ENCODE peak calls at places on chromosomes 3 and 15, in six cellular contexts. X is neural progenitor cell, E is PC-3, F is GM23338, M is SK-N-SH, H is MM.1S. G is an unnamed sample. For H3F3A, the result is how much of the 10 kb centered on the place peaks cover.

GRCh38 chr3:14262212-14262611 is 83.6 kb downstream of the LSM3 start:
- DNase-seq in H (no peak), M (no peak), F (no peak), E (no peak), X (no peak), G (no peak)

GRCh38 chr3:173395073-173395411 is 2.5 kb upstream of the NLGN1 start:
- DNase-seq in E (peak), H (no peak), M (no peak), F (no peak), X (no peak), G (no peak)

GRCh38 chr3:194351080-194351672 is at the start of gene CPN2:
- DNase-seq in M (no peak), E (no peak), H (no peak), F (no peak), X (no peak), G (no peak)

GRCh38 chr15:32873292-32874114 is 155.7 kb downstream of the GREM1 start:
- DNase-seq in H (no peak), M (no peak), F (no peak), E (peak), X (no peak), G (peak)

GRCh38 chr3:89306535-89306934 is 199.1 kb downstream of the EPHA3 start:
- DNase-seq in F (no peak), X (no peak), M (no peak), H (no peak), E (no peak), G (no peak)

GRCh38 chr15:31372635-31373091 is 46.0 kb downstream of the KLF13 start:
- DNase-seq in H (no peak), F (peak), E (peak), X (peak), M (peak), G (peak)

GRCh38 chr3:164791263-164791662 is 287.0 kb downstream of the SI start:
- DNase-seq in F (no peak), M (no peak), X (no peak), H (no peak), E (peak), G (no peak)

GRCh38 chr3:67937498-67938118 is 283.2 kb upstream of the SUCLG2 start:
- DNase-seq in M (no peak), H (no peak), E (peak), F (no peak), X (no peak), G (no peak)

GRCh38 chr3:157112536-157112935 is 47.4 kb downstream of the CCNL1 start:
- DNase-seq in H (no peak), X (no peak), M (no peak), F (no peak), E (no peak), G (no peak)

GRCh38 chr3:168865022-168865551 is 769.4 kb upstream of the GOLIM4 start:
- DNase-seq in M (peak), F (peak), X (peak), E (peak), H (peak), G (peak)

GRCh38 chr3:170802164-170803151 is 67.5 kb downstream of the RPL22L1 start:
- DNase-seq in M (no peak), X (no peak), F (no peak), E (peak), H (no peak), G (peak)

GRCh38 chr3:21028412-21028811 is 722.6 kb downstream of the ZNF385D start:
- DNase-seq in F (no peak), H (no peak), M (no peak), E (no peak), X (no peak), G (no peak)

GRCh38 chr15:89387140-89387903 is 52.7 kb upstream of the POLG start:
- DNase-seq in E (no peak), M (no peak), F (no peak), X (no peak), H (no peak), G (no peak)

GRCh38 chr3:174936590-174936989 is 77.5 kb downstream of the NAALADL2 start:
- DNase-seq in H (no peak), M (no peak), F (no peak), X (no peak), E (peak), G (no peak)

GRCh38 chr3:70249509-70250160 is 62.8 kb downstream of the MDFIC2 start:
- DNase-seq in H (no peak), F (no peak), M (no peak), E (peak), X (no peak), G (peak)

GRCh38 chr3:30300844-30301243 is 305.6 kb upstream of the TGFBR2 start:
- DNase-seq in M (no peak), F (no peak), X (peak), H (no peak), E (no peak), G (no peak)

GRCh38 chr3:72728958-72729467 is 119.2 kb downstream of the SHQ1 start:
- DNase-seq in E (peak), F (peak), H (no peak), M (peak), X (no peak), G (no peak)

GRCh38 chr3:25870452-25870851 is 80.6 kb downstream of the OXSM start:
- DNase-seq in H (no peak), X (no peak), F (no peak), M (no peak), E (no peak), G (peak)

GRCh38 chr15:65305144-65305758 is 774 bp downstream of the RNU5B-1 start:
- DNase-seq in M (peak), F (no peak), H (no peak), E (no peak), X (no peak), G (no peak)

GRCh38 chr15:80780416-80781221 is 1.4 kb downstream of the CEMIP start:
- DNase-seq in H (no peak), X (peak), M (peak), E (peak), F (peak), G (peak)

GRCh38 chr3:170542704-170543103 is 43.2 kb downstream of the SLC7A14 start:
- DNase-seq in E (peak), F (no peak), M (no peak), H (no peak), X (no peak), G (peak)

DNA sequence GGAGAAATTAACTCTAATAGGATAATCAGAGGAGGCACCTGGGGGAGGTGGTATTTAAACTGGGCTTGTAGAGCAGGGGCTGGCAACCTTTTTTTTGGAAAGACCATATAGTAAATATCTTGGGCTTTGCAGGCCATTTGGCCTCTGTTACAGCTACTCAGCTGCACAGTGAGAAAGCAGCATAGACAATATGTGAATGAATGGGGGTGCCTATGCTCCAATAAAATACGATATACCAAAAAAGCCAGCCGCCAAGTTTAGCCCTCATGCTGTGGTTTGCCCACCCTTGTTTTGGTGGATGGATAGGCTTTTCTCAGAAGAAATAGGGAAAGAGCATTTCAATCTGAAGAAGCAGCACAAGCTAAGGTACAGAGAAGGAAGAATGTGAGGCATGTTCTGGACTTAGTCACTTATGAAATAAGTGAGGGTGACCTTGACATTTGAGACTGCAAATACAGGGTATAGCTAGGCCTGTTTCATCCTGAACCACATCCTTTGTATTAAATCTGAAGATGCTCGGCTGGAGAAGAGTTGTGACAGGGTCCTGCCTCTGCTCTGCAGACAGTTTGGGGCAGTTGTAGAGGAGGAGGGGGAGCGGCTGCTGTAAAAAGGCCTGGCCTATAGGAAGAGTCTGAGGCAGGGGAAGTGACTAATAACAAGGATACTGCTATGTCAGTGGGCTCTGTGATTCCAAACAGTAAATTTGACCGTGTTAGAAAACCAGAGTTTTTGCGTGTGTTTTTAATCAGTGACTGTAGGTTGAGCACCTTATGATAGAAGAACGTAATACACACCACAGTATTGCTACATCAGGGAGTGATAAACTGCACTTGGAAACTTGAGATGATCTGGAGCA is 130.9 kb upstream of the NR2E3 start:
- DNase-seq in X (no peak), M (no peak), F (peak), H (no peak), E (peak), G (peak)
- TF ChIP-seq EZH2phosphoT487 in X (no peak), M (no peak), F (no peak), H (no peak), E (no peak), G (no peak)

GRCh38 chr3:187077537-187077936 is 61.8 kb downstream of the RPL39L start:
- DNase-seq in E (no peak), H (no peak), M (no peak), F (no peak), X (no peak), G (no peak)

GRCh38 chr3:187082976-187083375 is 56.3 kb downstream of the RPL39L start:
- DNase-seq in F (no peak), H (no peak), X (no peak), M (no peak), E (no peak), G (no peak)

GRCh38 chr3:187084580-187084979 is 54.7 kb downstream of the RPL39L start:
- DNase-seq in M (no peak), X (no peak), F (peak), E (no peak), H (no peak), G (no peak)

GRCh38 chr3:187079090-187080022 is 59.9 kb downstream of the RPL39L start:
- DNase-seq in E (no peak), F (no peak), H (no peak), X (no peak), M (no peak), G (no peak)

GRCh38 chr3:187080799-187081450 is 58.4 kb downstream of the RPL39L start:
- DNase-seq in M (no peak), H (no peak), E (no peak), F (no peak), X (no peak), G (no peak)
- H3F3A ChIP-seq in M (under half), H (under half), E (under half), F (under half), X (under half), G (under half)

GRCh38 chr15:78457101-78457500 is 19.1 kb downstream of the IREB2 start:
- DNase-seq in H (no peak), M (peak), F (no peak), X (no peak), E (peak), G (peak)
- TF ChIP-seq EZH2phosphoT487 in H (no peak), M (no peak), F (no peak), X (no peak), E (no peak), G (no peak)

DNA sequence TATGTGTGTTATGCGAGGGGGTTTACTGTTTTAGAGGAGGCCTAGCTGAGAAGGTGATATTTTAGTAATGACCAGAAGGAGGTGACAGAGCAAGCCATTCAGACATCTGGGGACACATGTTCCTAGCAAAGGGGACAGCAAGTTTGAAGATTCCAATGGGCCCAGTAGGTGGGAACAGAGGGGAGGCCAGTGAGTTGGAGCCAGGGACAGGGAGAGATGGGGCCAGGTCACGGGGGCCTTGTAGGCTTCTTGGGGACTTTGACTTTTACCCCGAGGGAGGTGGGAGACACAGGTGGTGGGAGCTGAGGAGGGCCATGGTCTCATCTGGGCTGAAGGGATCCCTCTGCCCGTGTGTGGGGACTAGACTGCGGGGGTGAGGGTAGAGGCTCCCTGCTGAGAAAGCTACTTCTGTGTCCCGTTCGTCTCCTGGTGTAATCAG is 72.5 kb downstream of the MGLL start:
- DNase-seq in X (no peak), F (peak), H (peak), E (no peak), M (no peak), G (no peak)
- H3F3A ChIP-seq in X (under half), F (under half), H (under half), E (under half), M (under half), G (half or more)